ENCODE peak calls at places on chromosomes 11 and 22, in four cellular contexts. M, N, L and S are unnamed samples.

GRCh38 chr11:85810871-85811611 is at the start of gene SYTL2:
- DNase-seq in L (peak), N (peak), M (peak), S (no peak)

GRCh38 chr11:61577383-61578118 is 3.3 kb downstream of the SYT7 start:
- DNase-seq in M (no peak), N (no peak), L (no peak), S (no peak)

GRCh38 chr22:20439556-20439927 is 1.9 kb upstream of the SCARF2 start:
- DNase-seq in M (no peak), N (no peak), L (no peak), S (no peak)

GRCh38 chr22:46386312-46386711 is 50.8 kb downstream of the TRMU start:
- DNase-seq in N (no peak), L (no peak), M (no peak), S (no peak)

GRCh38 chr22:37267128-37267587 is 15.2 kb upstream of the CYTH4 start:
- DNase-seq in N (peak), M (peak), L (peak), S (no peak)

GRCh38 chr11:81342956-81343355 is 1390.7 kb downstream of the FAM181B start:
- DNase-seq in M (no peak), L (no peak), N (no peak), S (no peak)

GRCh38 chr11:91966368-91966767 is 258.2 kb upstream of the FAT3 start:
- DNase-seq in L (no peak), M (no peak), N (no peak), S (no peak)

GRCh38 chr11:3340025-3340424 is 38.9 kb downstream of the ZNF195 start:
- DNase-seq in L (peak), M (no peak), N (no peak), S (peak)

GRCh38 chr11:46183819-46184218 is 62.6 kb upstream of the PHF21A start:
- DNase-seq in L (peak), N (no peak), M (no peak), S (peak)

GRCh38 chr11:68146010-68146540 is 24.9 kb upstream of the CHKA start:
- DNase-seq in L (peak), M (no peak), N (peak), S (no peak)

GRCh38 chr11:122820158-122820557 is 18.1 kb upstream of the CRTAM start:
- DNase-seq in M (peak), L (no peak), N (no peak), S (no peak)

GRCh38 chr22:27715078-27715477 is 86.5 kb downstream of the MN1 start:
- DNase-seq in N (no peak), L (no peak), M (no peak), S (no peak)

GRCh38 chr11:117303101-117303500 is 12.0 kb downstream of the BACE1-AS start:
- DNase-seq in N (no peak), L (no peak), M (no peak), S (no peak)

GRCh38 chr11:119789766-119790407 is 60.9 kb upstream of the NECTIN1 start:
- DNase-seq in N (no peak), L (no peak), M (no peak), S (no peak)